ENCODE peak calls at places on chromosomes 3 and 15, in five cellular contexts. L is stimulated activated CD8-positive, alpha-beta memory T cell treated with anti-CD3 and anti-CD28 coated beads, Interleukin-7, amount 100 ng/mL, for 1 hour; Q is PC-3; N is COR-L47; Z is NCI-H2081. I is an unnamed sample.

GRCh38 chr3:179260949-179261765 is 10.2 kb upstream of the KCNMB3 start:
- DNase-seq in L (peak; percentile 45), N (peak; percentile 56), Z (peak; percentile 90), Q (peak; percentile 77), I (peak; percentile 46)

GRCh38 chr15:39455502-39455991 is 125.3 kb upstream of the THBS1 start:
- DNase-seq in L (no peak), N (no peak), Q (peak; percentile 95), Z (no peak), I (no peak)

GRCh38 chr3:195212033-195212748 is 58.8 kb downstream of the XXYLT1 start:
- DNase-seq in Q (no peak), L (no peak), Z (no peak), N (no peak), I (no peak)

GRCh38 chr3:143718463-143718862 is 129.8 kb downstream of the SLC9A9 start:
- DNase-seq in Z (no peak), N (no peak), Q (no peak), L (no peak), I (no peak)

GRCh38 chr3:56702487-56703315 is 19.6 kb upstream of the TASOR start:
- DNase-seq in Z (peak; percentile 44), N (peak; percentile 10), Q (peak; percentile 84), L (no peak), I (peak; percentile 33)

GRCh38 chr15:55993804-55994539 is 560 bp upstream of the NEDD4 start:
- DNase-seq in Q (peak; percentile 41), L (no peak), Z (peak; percentile 55), N (peak; percentile 60), I (peak; percentile 57)

GRCh38 chr3:188830955-188831354 is 340.8 kb upstream of the TPRG1 start:
- DNase-seq in L (no peak), Q (peak; percentile 44), N (peak; percentile 25), Z (no peak), I (no peak)

GRCh38 chr15:92463826-92464225 is 70.1 kb downstream of the ST8SIA2 start:
- DNase-seq in Q (no peak), L (no peak), N (no peak), Z (no peak), I (no peak)

GRCh38 chr15:51499379-51499976 is 123.1 kb downstream of the DMXL2 start:
- DNase-seq in Z (peak; percentile 28), N (peak; percentile 19), Q (peak; percentile 60), L (no peak), I (no peak)

GRCh38 chr3:195886181-195887141 is 21.9 kb downstream of the TNK2 start:
- DNase-seq in N (no peak), L (no peak), Z (no peak), Q (peak; percentile 50), I (no peak)

GRCh38 chr3:87855626-87856025 is 203.2 kb downstream of the CGGBP1 start:
- DNase-seq in N (no peak), Q (peak; percentile 77), L (no peak), Z (no peak), I (no peak)